ENCODE peak calls at places on chromosomes 4 and X, in nine cellular contexts. One of them, this sample, is unnamed.

GRCh38 chr4:1049591-1049905 is 38.1 kb downstream of the FGFRL1 start:
- DNase-seq in BJ: no peak
- DNase-seq in DMS153: no peak
- DNase-seq in Ammon's horn: no peak
- DNase-seq in lung microvascular endothelial cell: no peak
- DNase-seq in mesendoderm: no peak
- DNase-seq in frontal cortex: no peak
- DNase-seq in Calu3: no peak
- DNase-seq in AG04449: no peak
- DNase-seq in this sample: no peak

GRCh38 chr4:162209706-162210105 is 45.9 kb upstream of the FSTL5 start:
- DNase-seq in BJ: no peak
- DNase-seq in DMS153: no peak
- DNase-seq in Ammon's horn: no peak
- DNase-seq in lung microvascular endothelial cell: no peak
- DNase-seq in mesendoderm: no peak
- DNase-seq in frontal cortex: no peak
- DNase-seq in Calu3: no peak
- DNase-seq in AG04449: no peak
- DNase-seq in this sample: no peak

GRCh38 chrX:5780821-5781220 is 447.8 kb downstream of the NLGN4X start:
- DNase-seq in BJ: no peak
- DNase-seq in DMS153: no peak
- DNase-seq in Ammon's horn: no peak
- DNase-seq in lung microvascular endothelial cell: no peak
- DNase-seq in mesendoderm: no peak
- DNase-seq in frontal cortex: no peak
- DNase-seq in Calu3: no peak
- DNase-seq in AG04449: no peak
- DNase-seq in this sample: no peak

GRCh38 chr4:185729300-185729912 is 82.6 kb downstream of the SORBS2 start:
- DNase-seq in BJ: no peak
- DNase-seq in DMS153: no peak
- DNase-seq in Ammon's horn: no peak
- DNase-seq in lung microvascular endothelial cell: peak; percentile 29
- DNase-seq in mesendoderm: no peak
- DNase-seq in frontal cortex: no peak
- DNase-seq in Calu3: no peak
- DNase-seq in AG04449: no peak
- DNase-seq in this sample: no peak

GRCh38 chr4:9703391-9703790 is 78.0 kb upstream of the DRD5 start:
- DNase-seq in BJ: no peak
- DNase-seq in DMS153: peak; percentile 39
- DNase-seq in Ammon's horn: peak; percentile 49
- DNase-seq in lung microvascular endothelial cell: peak; percentile 43
- DNase-seq in mesendoderm: peak; percentile 82
- DNase-seq in frontal cortex: no peak
- DNase-seq in Calu3: peak; percentile 65
- DNase-seq in AG04449: no peak
- DNase-seq in this sample: peak; percentile 74

GRCh38 chr4:84167579-84167978 is 331.5 kb downstream of the NKX6-1 start:
- DNase-seq in BJ: no peak
- DNase-seq in DMS153: no peak
- DNase-seq in Ammon's horn: no peak
- DNase-seq in lung microvascular endothelial cell: no peak
- DNase-seq in mesendoderm: peak; percentile 87
- DNase-seq in frontal cortex: no peak
- DNase-seq in Calu3: peak; percentile 1
- DNase-seq in AG04449: no peak
- DNase-seq in this sample: peak; percentile 58

GRCh38 chr4:25457053-25457715 is 80.1 kb downstream of the ANAPC4 start:
- DNase-seq in BJ: peak; percentile 69
- DNase-seq in DMS153: no peak
- DNase-seq in Ammon's horn: no peak
- DNase-seq in lung microvascular endothelial cell: peak; percentile 88
- DNase-seq in mesendoderm: peak; percentile 62
- DNase-seq in frontal cortex: no peak
- DNase-seq in Calu3: no peak
- DNase-seq in AG04449: no peak
- DNase-seq in this sample: no peak

GRCh38 chr4:10212400-10212799 is 95.8 kb upstream of the WDR1 start:
- DNase-seq in BJ: no peak
- DNase-seq in DMS153: no peak
- DNase-seq in Ammon's horn: no peak
- DNase-seq in lung microvascular endothelial cell: no peak
- DNase-seq in mesendoderm: no peak
- DNase-seq in frontal cortex: no peak
- DNase-seq in Calu3: no peak
- DNase-seq in AG04449: no peak
- DNase-seq in this sample: no peak

GRCh38 chr4:169159614-169160013 is 111.1 kb downstream of the SH3RF1 start:
- DNase-seq in BJ: no peak
- DNase-seq in DMS153: no peak
- DNase-seq in Ammon's horn: no peak
- DNase-seq in lung microvascular endothelial cell: peak; percentile 49
- DNase-seq in mesendoderm: no peak
- DNase-seq in frontal cortex: no peak
- DNase-seq in Calu3: no peak
- DNase-seq in AG04449: peak; percentile 37
- DNase-seq in this sample: no peak

GRCh38 chr4:112589207-112589606 is 47.5 kb downstream of the ZGRF1 start:
- DNase-seq in BJ: peak; percentile 1
- DNase-seq in DMS153: no peak
- DNase-seq in Ammon's horn: no peak
- DNase-seq in lung microvascular endothelial cell: peak; percentile 56
- DNase-seq in mesendoderm: peak; percentile 48
- DNase-seq in frontal cortex: no peak
- DNase-seq in Calu3: no peak
- DNase-seq in AG04449: no peak
- DNase-seq in this sample: no peak

GRCh38 chr4:2827874-2828751 is 15.5 kb upstream of the ADD1 start:
- DNase-seq in BJ: no peak
- DNase-seq in DMS153: no peak
- DNase-seq in Ammon's horn: no peak
- DNase-seq in lung microvascular endothelial cell: no peak
- DNase-seq in mesendoderm: no peak
- DNase-seq in frontal cortex: no peak
- DNase-seq in Calu3: no peak
- DNase-seq in AG04449: no peak
- DNase-seq in this sample: no peak

GRCh38 chr4:140302151-140302859 is 71.1 kb upstream of the SCOC start:
- DNase-seq in BJ: no peak
- DNase-seq in DMS153: no peak
- DNase-seq in Ammon's horn: peak; percentile 62
- DNase-seq in lung microvascular endothelial cell: no peak
- DNase-seq in mesendoderm: no peak
- DNase-seq in frontal cortex: no peak
- DNase-seq in Calu3: no peak
- DNase-seq in AG04449: no peak
- DNase-seq in this sample: no peak

GRCh38 chr4:118969359-118969758 is 80.7 kb downstream of the SYNPO2 start:
- DNase-seq in BJ: no peak
- DNase-seq in DMS153: peak; percentile 13
- DNase-seq in Ammon's horn: peak; percentile 51
- DNase-seq in lung microvascular endothelial cell: peak; percentile 68
- DNase-seq in mesendoderm: peak; percentile 44
- DNase-seq in frontal cortex: no peak
- DNase-seq in Calu3: peak; percentile 37
- DNase-seq in AG04449: no peak
- DNase-seq in this sample: peak; percentile 60

GRCh38 chrX:16897445-16897844 is 27.3 kb upstream of the RBBP7 start:
- DNase-seq in BJ: no peak
- DNase-seq in DMS153: no peak
- DNase-seq in Ammon's horn: no peak
- DNase-seq in lung microvascular endothelial cell: no peak
- DNase-seq in mesendoderm: peak; percentile 6
- DNase-seq in frontal cortex: no peak
- DNase-seq in Calu3: no peak
- DNase-seq in AG04449: no peak
- DNase-seq in this sample: peak; percentile 21

GRCh38 chrX:115949900-115950822 is 220.4 kb upstream of the AGTR2 start:
- DNase-seq in BJ: no peak
- DNase-seq in DMS153: peak; percentile 8
- DNase-seq in Ammon's horn: peak; percentile 71
- DNase-seq in lung microvascular endothelial cell: no peak
- DNase-seq in mesendoderm: peak; percentile 63
- DNase-seq in frontal cortex: no peak
- DNase-seq in Calu3: no peak
- DNase-seq in AG04449: no peak
- DNase-seq in this sample: no peak

GRCh38 chr4:71941001-71941400 is 90.8 kb upstream of the NPFFR2 start:
- DNase-seq in BJ: no peak
- DNase-seq in DMS153: no peak
- DNase-seq in Ammon's horn: no peak
- DNase-seq in lung microvascular endothelial cell: peak; percentile 41
- DNase-seq in mesendoderm: peak; percentile 76
- DNase-seq in frontal cortex: no peak
- DNase-seq in Calu3: peak; percentile 6
- DNase-seq in AG04449: no peak
- DNase-seq in this sample: peak; percentile 67

GRCh38 chr4:47913858-47914218 is 545 bp downstream of the NFXL1 start:
- DNase-seq in BJ: no peak
- DNase-seq in DMS153: no peak
- DNase-seq in Ammon's horn: peak; percentile 27
- DNase-seq in lung microvascular endothelial cell: no peak
- DNase-seq in mesendoderm: peak; percentile 73
- DNase-seq in frontal cortex: peak; percentile 22
- DNase-seq in Calu3: peak; percentile 33
- DNase-seq in AG04449: no peak
- DNase-seq in this sample: peak; percentile 74

GRCh38 chrX:40100141-40100536 is 2.4 kb upstream of the BCOR start:
- DNase-seq in BJ: no peak
- DNase-seq in DMS153: no peak
- DNase-seq in Ammon's horn: no peak
- DNase-seq in lung microvascular endothelial cell: no peak
- DNase-seq in mesendoderm: peak; percentile 29
- DNase-seq in frontal cortex: no peak
- DNase-seq in Calu3: peak; percentile 39
- DNase-seq in AG04449: no peak
- DNase-seq in this sample: peak; percentile 34

GRCh38 chr4:53476232-53477037 is 99.0 kb downstream of the FIP1L1 start:
- DNase-seq in BJ: peak; percentile 99
- DNase-seq in DMS153: no peak
- DNase-seq in Ammon's horn: no peak
- DNase-seq in lung microvascular endothelial cell: no peak
- DNase-seq in mesendoderm: peak; percentile 9
- DNase-seq in frontal cortex: no peak
- DNase-seq in Calu3: no peak
- DNase-seq in AG04449: peak; percentile 99
- DNase-seq in this sample: no peak

GRCh38 chr4:106370214-106370613 is 1.6 kb upstream of the GIMD1 start:
- DNase-seq in BJ: no peak
- DNase-seq in DMS153: no peak
- DNase-seq in Ammon's horn: no peak
- DNase-seq in lung microvascular endothelial cell: no peak
- DNase-seq in mesendoderm: no peak
- DNase-seq in frontal cortex: no peak
- DNase-seq in Calu3: no peak
- DNase-seq in AG04449: no peak
- DNase-seq in this sample: no peak

GRCh38 chr4:139951051-139951450 is 202.9 kb downstream of the MAML3 start:
- DNase-seq in BJ: no peak
- DNase-seq in DMS153: no peak
- DNase-seq in Ammon's horn: peak; percentile 28
- DNase-seq in lung microvascular endothelial cell: no peak
- DNase-seq in mesendoderm: no peak
- DNase-seq in frontal cortex: no peak
- DNase-seq in Calu3: no peak
- DNase-seq in AG04449: no peak
- DNase-seq in this sample: no peak

GRCh38 chrX:43333543-43333942 is 322.6 kb upstream of the MAOA start:
- DNase-seq in BJ: no peak
- DNase-seq in DMS153: no peak
- DNase-seq in Ammon's horn: no peak
- DNase-seq in lung microvascular endothelial cell: no peak
- DNase-seq in mesendoderm: peak; percentile 11
- DNase-seq in frontal cortex: no peak
- DNase-seq in Calu3: no peak
- DNase-seq in AG04449: no peak
- DNase-seq in this sample: no peak

GRCh38 chr4:42570221-42570620 is 86.7 kb downstream of the ATP8A1 start:
- DNase-seq in BJ: no peak
- DNase-seq in DMS153: no peak
- DNase-seq in Ammon's horn: peak; percentile 91
- DNase-seq in lung microvascular endothelial cell: no peak
- DNase-seq in mesendoderm: peak; percentile 7
- DNase-seq in frontal cortex: peak; percentile 10
- DNase-seq in Calu3: no peak
- DNase-seq in AG04449: no peak
- DNase-seq in this sample: no peak

GRCh38 chrX:68204639-68205038 is 228.7 kb downstream of the OPHN1 start:
- DNase-seq in BJ: no peak
- DNase-seq in DMS153: no peak
- DNase-seq in Ammon's horn: no peak
- DNase-seq in lung microvascular endothelial cell: no peak
- DNase-seq in mesendoderm: no peak
- DNase-seq in frontal cortex: no peak
- DNase-seq in Calu3: no peak
- DNase-seq in AG04449: no peak
- DNase-seq in this sample: no peak

GRCh38 chr4:12729384-12729783 is 754.8 kb downstream of the RAB28 start:
- DNase-seq in BJ: no peak
- DNase-seq in DMS153: peak; percentile 0
- DNase-seq in Ammon's horn: no peak
- DNase-seq in lung microvascular endothelial cell: peak; percentile 32
- DNase-seq in mesendoderm: peak; percentile 33
- DNase-seq in frontal cortex: peak; percentile 12
- DNase-seq in Calu3: no peak
- DNase-seq in AG04449: no peak
- DNase-seq in this sample: peak; percentile 46

GRCh38 chr4:160351018-160351417 is 1248.1 kb downstream of the RAPGEF2 start:
- DNase-seq in BJ: no peak
- DNase-seq in DMS153: no peak
- DNase-seq in Ammon's horn: no peak
- DNase-seq in lung microvascular endothelial cell: no peak
- DNase-seq in mesendoderm: no peak
- DNase-seq in frontal cortex: no peak
- DNase-seq in Calu3: no peak
- DNase-seq in AG04449: no peak
- DNase-seq in this sample: no peak

GRCh38 chr4:88029556-88029955 is 22.1 kb downstream of the PKD2 start:
- DNase-seq in BJ: no peak
- DNase-seq in DMS153: no peak
- DNase-seq in Ammon's horn: no peak
- DNase-seq in lung microvascular endothelial cell: no peak
- DNase-seq in mesendoderm: no peak
- DNase-seq in frontal cortex: no peak
- DNase-seq in Calu3: no peak
- DNase-seq in AG04449: no peak
- DNase-seq in this sample: no peak

GRCh38 chrX:103066606-103067005 is 2.6 kb upstream of the BEX1 start:
- DNase-seq in BJ: no peak
- DNase-seq in DMS153: no peak
- DNase-seq in Ammon's horn: no peak
- DNase-seq in lung microvascular endothelial cell: no peak
- DNase-seq in mesendoderm: no peak
- DNase-seq in frontal cortex: no peak
- DNase-seq in Calu3: no peak
- DNase-seq in AG04449: peak; percentile 2
- DNase-seq in this sample: no peak

GRCh38 chr4:133969202-133969873 is 232.3 kb downstream of the PABPC4L start:
- DNase-seq in BJ: no peak
- DNase-seq in DMS153: peak; percentile 84
- DNase-seq in Ammon's horn: peak; percentile 27
- DNase-seq in lung microvascular endothelial cell: peak; percentile 2
- DNase-seq in mesendoderm: peak; percentile 4
- DNase-seq in frontal cortex: no peak
- DNase-seq in Calu3: peak; percentile 24
- DNase-seq in AG04449: no peak
- DNase-seq in this sample: peak; percentile 5

GRCh38 chrX:1581132-1581531 is 10.3 kb upstream of the AKAP17A start:
- DNase-seq in BJ: no peak
- DNase-seq in DMS153: peak; percentile 1
- DNase-seq in Ammon's horn: no peak
- DNase-seq in lung microvascular endothelial cell: peak; percentile 49
- DNase-seq in mesendoderm: peak; percentile 63
- DNase-seq in frontal cortex: no peak
- DNase-seq in Calu3: peak; percentile 55
- DNase-seq in AG04449: no peak
- DNase-seq in this sample: peak; percentile 87

GRCh38 chr4:110851989-110852388 is 229.1 kb upstream of the PITX2 start:
- DNase-seq in BJ: no peak
- DNase-seq in DMS153: no peak
- DNase-seq in Ammon's horn: no peak
- DNase-seq in lung microvascular endothelial cell: no peak
- DNase-seq in mesendoderm: no peak
- DNase-seq in frontal cortex: no peak
- DNase-seq in Calu3: no peak
- DNase-seq in AG04449: no peak
- DNase-seq in this sample: no peak

This sample was measured in left kidney.